ENCODE peak calls at places on chromosome 1, in eight cellular contexts. E is iris pigment epithelial cell; I is effector CD4-positive, alpha-beta T cell; J is stimulated activated CD4-positive, alpha-beta T cell treated with anti-CD3 and anti-CD28 coated beads, TNF-alpha, amount 100 ng/mL, for 4 hours; N is progenitor cell of endocrine pancreas; Q is small intestine; C is midbrain; G is sciatic nerve. B is an unnamed sample.
A peak's percentile ranks its signal among the peaks of the same experiment; 100 is the strongest.

GRCh38 chr1:87591492-87591891 is 262.8 kb downstream of the LMO4 start:
- DNase-seq in I (no peak), J (no peak), E (no peak), Q (no peak), G (no peak), N (no peak), C (no peak), B (no peak)

GRCh38 chr1:94105957-94106529 is 14.9 kb downstream of the ABCA4 start:
- DNase-seq in Q (no peak), E (peak; percentile 40), N (no peak), J (no peak), C (peak; percentile 18), I (no peak), G (no peak), B (no peak)

GRCh38 chr1:17696417-17697301 is 58.5 kb upstream of the ACTL8 start:
- DNase-seq in I (no peak), Q (peak; percentile 10), G (no peak), J (no peak), E (peak; percentile 78), N (no peak), C (no peak), B (no peak)

GRCh38 chr1:223771814-223772770 is 59.8 kb downstream of the CAPN2 start:
- DNase-seq in Q (peak; percentile 73), I (no peak), C (peak; percentile 36), G (no peak), J (no peak), N (no peak), E (peak; percentile 92), B (no peak)

GRCh38 chr1:15351301-15351700 is 58.4 kb upstream of the EFHD2 start:
- DNase-seq in J (no peak), Q (peak; percentile 74), G (no peak), C (no peak), N (no peak), I (no peak), E (no peak), B (no peak)

GRCh38 chr1:110319332-110320167 is 19.6 kb upstream of the RBM15 start:
- DNase-seq in G (no peak), J (no peak), C (no peak), I (no peak), E (peak; percentile 19), Q (no peak), N (no peak), B (no peak)

GRCh38 chr1:53334781-53335180 is 6.9 kb upstream of the LRP8 start:
- DNase-seq in I (no peak), C (no peak), Q (no peak), N (no peak), G (no peak), E (no peak), J (no peak), B (peak; percentile 4)

GRCh38 chr1:212975607-212975918 is 25.2 kb downstream of the VASH2 start:
- DNase-seq in I (no peak), J (no peak), G (no peak), N (no peak), C (no peak), E (no peak), Q (no peak), B (no peak)

GRCh38 chr1:19925342-19926070 is 2.1 kb upstream of the PLA2G2E start:
- DNase-seq in Q (peak; percentile 27), I (no peak), E (no peak), C (no peak), N (no peak), J (no peak), G (no peak), B (no peak)

GRCh38 chr1:113978863-113979702 is at the start of gene OLFML3:
- DNase-seq in I (peak; percentile 18), N (peak; percentile 58), E (peak; percentile 94), Q (peak; percentile 80), J (no peak), C (peak; percentile 85), G (peak; percentile 94), B (peak; percentile 26)

GRCh38 chr1:39609618-39610331 is 29.7 kb downstream of the HEYL start:
- DNase-seq in J (peak; percentile 61), E (no peak), C (no peak), Q (peak; percentile 46), N (peak; percentile 66), G (peak; percentile 76), I (peak; percentile 52), B (peak; percentile 81)

GRCh38 chr1:207402744-207403143 is 51.4 kb upstream of the CR2 start:
- DNase-seq in Q (no peak), G (no peak), C (peak; percentile 49), E (no peak), N (no peak), I (no peak), J (no peak), B (no peak)

GRCh38 chr1:200558866-200559459 is 61.6 kb downstream of the KIF14 start:
- DNase-seq in I (no peak), C (peak; percentile 54), J (no peak), N (no peak), Q (peak; percentile 46), E (peak; percentile 73), G (no peak), B (no peak)

GRCh38 chr1:42735056-42735455 is 5.0 kb downstream of the CLDN19 start:
- DNase-seq in Q (no peak), J (no peak), I (no peak), G (no peak), E (no peak), N (no peak), C (no peak), B (no peak)

GRCh38 chr1:169383449-169383848 is 15.5 kb downstream of the BLZF1 start:
- DNase-seq in E (no peak), G (no peak), I (no peak), J (no peak), Q (peak; percentile 53), N (no peak), C (no peak), B (no peak)

GRCh38 chr1:17629460-17629859 is 90.0 kb downstream of the ARHGEF10L start:
- DNase-seq in I (no peak), G (no peak), C (no peak), N (no peak), J (no peak), E (no peak), Q (no peak), B (no peak)

GRCh38 chr1:44848456-44849181 is 5.6 kb upstream of the PTCH2 start:
- DNase-seq in E (no peak), I (no peak), N (no peak), C (peak; percentile 48), J (no peak), G (peak; percentile 65), Q (no peak), B (no peak)

GRCh38 chr1:97379387-97380075 is 541.3 kb downstream of the DPYD start:
- DNase-seq in C (no peak), N (no peak), J (no peak), Q (no peak), E (peak; percentile 86), I (no peak), G (no peak), B (no peak)

GRCh38 chr1:10796029-10796944 is at the start of gene CASZ1:
- DNase-seq in J (no peak), I (no peak), N (peak; percentile 79), Q (peak; percentile 89), G (peak; percentile 81), C (peak; percentile 75), E (peak; percentile 88), B (no peak)

GRCh38 chr1:226526801-226527595 is 21.6 kb upstream of the STUM start:
- DNase-seq in Q (no peak), C (no peak), J (no peak), G (no peak), N (no peak), E (peak; percentile 46), I (no peak), B (no peak)

GRCh38 chr1:86913399-86913895 is 479 bp downstream of the SELENOF start:
- DNase-seq in I (peak; percentile 26), Q (peak; percentile 42), J (no peak), G (no peak), N (no peak), E (peak; percentile 74), C (peak; percentile 18), B (peak; percentile 13)

GRCh38 chr1:76240321-76240720 is 165.8 kb downstream of the ST6GALNAC3 start:
- DNase-seq in E (peak; percentile 1), I (no peak), C (peak; percentile 7), N (no peak), Q (no peak), G (no peak), J (no peak), B (no peak)

GRCh38 chr1:201267481-201268229 is 15.7 kb upstream of the PKP1 start:
- DNase-seq in Q (no peak), I (no peak), E (peak; percentile 53), N (no peak), C (no peak), G (no peak), J (no peak), B (no peak)

GRCh38 chr1:40270152-40270834 is 12.3 kb downstream of the ZMPSTE24 start:
- DNase-seq in Q (no peak), N (no peak), E (peak; percentile 34), C (no peak), I (no peak), J (no peak), G (no peak), B (no peak)

GRCh38 chr1:47238935-47239640 is 7.1 kb upstream of the TAL1 start:
- DNase-seq in G (no peak), C (no peak), N (no peak), Q (no peak), J (no peak), I (no peak), E (no peak), B (no peak)

GRCh38 chr1:88509369-88509768 is 174.7 kb upstream of the PKN2 start:
- DNase-seq in G (no peak), E (peak; percentile 5), I (no peak), N (no peak), Q (no peak), C (no peak), J (no peak), B (no peak)

GRCh38 chr1:17393225-17393624 is 21.2 kb downstream of the PADI6 start:
- DNase-seq in J (no peak), I (no peak), C (no peak), N (no peak), G (no peak), E (no peak), Q (no peak), B (no peak)

GRCh38 chr1:111218947-111219346 is 8.6 kb upstream of the CHI3L2 start:
- DNase-seq in Q (no peak), J (no peak), C (no peak), N (no peak), E (no peak), G (no peak), I (no peak), B (no peak)

GRCh38 chr1:213511173-213511572 is 460.1 kb downstream of the RPS6KC1 start:
- DNase-seq in E (no peak), J (no peak), C (no peak), I (no peak), Q (no peak), N (no peak), G (no peak), B (no peak)

GRCh38 chr1:46735708-46736324 is 16.9 kb upstream of the EFCAB14 start:
- DNase-seq in E (peak; percentile 61), I (no peak), Q (peak; percentile 37), G (no peak), J (no peak), N (peak; percentile 49), C (peak; percentile 8), B (no peak)